ENCODE peak calls at places on chromosomes 3 and 15, in four cellular contexts. V is H9, X is bronchial epithelial cell, Z is neural progenitor cell. F is an unnamed sample.

GRCh38 chr3:112605285-112605684 is 35.7 kb downstream of the CCDC80 start:
- DNase-seq in V (no peak), X (no peak), Z (no peak), F (no peak)

GRCh38 chr3:108099203-108099602 is 8.4 kb upstream of the CD47 start:
- DNase-seq in V (no peak), X (no peak), Z (peak; percentile 23), F (no peak)

GRCh38 chr15:69474846-69475455 is 22.3 kb downstream of the RPLP1 start:
- DNase-seq in V (no peak), X (no peak), Z (no peak), F (no peak)

GRCh38 chr3:17740703-17741102 is 1.7 kb downstream of the TBC1D5 start:
- DNase-seq in V (no peak), X (peak; percentile 93), Z (no peak), F (peak; percentile 61)

GRCh38 chr3:53238051-53238850 is 17.6 kb downstream of the TKT start:
- DNase-seq in V (no peak), X (peak; percentile 92), Z (no peak), F (no peak)

GRCh38 chr3:158489181-158489580 is 81.8 kb upstream of the MLF1 start:
- DNase-seq in V (no peak), X (no peak), Z (no peak), F (no peak)

GRCh38 chr3:187196573-187197094 is 652 bp upstream of the RTP1 start:
- DNase-seq in V (no peak), X (peak; percentile 86), Z (no peak), F (no peak)

GRCh38 chr3:152376351-152377183 is 107.8 kb downstream of the MBNL1 start:
- DNase-seq in V (no peak), X (no peak), Z (no peak), F (no peak)

GRCh38 chr3:107013606-107014005 is 363.6 kb upstream of the CCDC54 start:
- DNase-seq in V (no peak), X (no peak), Z (no peak), F (no peak)

GRCh38 chr3:185900228-185900627 is 37.6 kb downstream of the TRA2B start:
- DNase-seq in V (no peak), X (peak; percentile 96), Z (no peak), F (peak; percentile 89)

GRCh38 chr15:40285151-40285898 is 2.5 kb upstream of the ANKRD63 start:
- DNase-seq in V (no peak), X (no peak), Z (no peak), F (no peak)

GRCh38 chr15:40286061-40286532 is 3.2 kb upstream of the ANKRD63 start:
- DNase-seq in V (no peak), X (no peak), Z (no peak), F (no peak)

GRCh38 chr15:40289140-40289775 is 6.4 kb upstream of the ANKRD63 start:
- DNase-seq in V (no peak), X (no peak), Z (no peak), F (no peak)

GRCh38 chr15:40287968-40288367 is 5.1 kb upstream of the ANKRD63 start:
- DNase-seq in V (no peak), X (no peak), Z (no peak), F (no peak)

GRCh38 chr15:40286794-40287193 is 3.9 kb upstream of the ANKRD63 start:
- DNase-seq in V (no peak), X (no peak), Z (no peak), F (no peak)
- H3K27me3 ChIP-seq in V (peaks cover 23% of the 10 kb centered on the region), X (peaks cover 13% of the 10 kb centered on the region), Z (peaks cover 100% of the 10 kb centered on the region), F (no peaks in the 10 kb centered on the region)

DNA sequence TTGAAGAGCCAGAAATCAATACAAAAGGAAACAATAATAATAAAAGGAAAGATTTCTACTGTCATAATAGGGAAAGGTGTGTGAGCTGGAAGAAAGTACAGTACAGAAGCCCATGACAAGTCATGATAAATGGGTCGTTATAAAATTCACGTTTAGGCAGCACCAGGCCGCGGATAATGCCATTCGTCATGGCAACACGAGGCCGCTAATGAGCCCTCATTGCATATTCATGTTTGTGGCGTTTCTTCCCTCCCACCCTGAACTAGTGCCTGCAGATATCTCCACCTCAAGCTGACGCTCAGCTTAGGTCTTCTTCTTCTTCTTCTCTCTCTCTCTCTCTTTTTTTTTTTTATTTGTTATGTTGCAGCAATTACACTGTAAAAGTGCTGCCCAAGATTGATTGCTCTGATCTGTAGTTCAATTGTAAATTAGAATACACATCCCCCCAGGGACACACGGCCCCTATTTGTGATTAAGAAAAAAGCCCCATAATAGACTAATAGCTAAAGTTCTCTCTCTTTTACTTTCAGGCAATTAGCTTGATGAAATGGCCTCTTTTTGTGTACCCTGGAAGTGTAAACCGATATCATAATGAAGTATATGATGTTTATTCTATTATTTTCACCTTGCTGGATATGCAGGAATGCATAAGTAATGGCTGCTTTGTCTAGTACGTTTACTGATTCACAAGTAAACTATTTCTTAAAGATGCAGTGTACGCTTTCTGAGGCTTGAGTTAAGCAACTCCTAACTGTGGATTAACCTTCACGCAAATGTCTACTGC is 61.9 kb upstream of the NR2F2 start:
- DNase-seq in V (no peak), X (peak; percentile 80), Z (no peak), F (no peak)
- H3K27me3 ChIP-seq in V (no peaks in the 10 kb centered on the region), X (no peaks in the 10 kb centered on the region), Z (no peaks in the 10 kb centered on the region), F (no peaks in the 10 kb centered on the region)

GRCh38 chr15:47517737-47518136 is 199.6 kb upstream of the SEMA6D start:
- DNase-seq in V (no peak), X (no peak), Z (no peak), F (no peak)

GRCh38 chr15:47514251-47514652 is 203.1 kb upstream of the SEMA6D start:
- DNase-seq in V (no peak), X (peak; percentile 84), Z (no peak), F (no peak)

GRCh38 chr15:47511241-47511640 is 206.1 kb upstream of the SEMA6D start:
- DNase-seq in V (no peak), X (no peak), Z (no peak), F (no peak)

GRCh38 chr15:47513496-47513895 is 203.8 kb upstream of the SEMA6D start:
- DNase-seq in V (no peak), X (no peak), Z (no peak), F (no peak)

GRCh38 chr15:47516576-47517371 is 200.5 kb upstream of the SEMA6D start:
- DNase-seq in V (no peak), X (peak; percentile 75), Z (no peak), F (no peak)
- H3K27me3 ChIP-seq in V (no peaks in the 10 kb centered on the region), X (no peaks in the 10 kb centered on the region), Z (no peaks in the 10 kb centered on the region), F (no peaks in the 10 kb centered on the region)

DNA sequence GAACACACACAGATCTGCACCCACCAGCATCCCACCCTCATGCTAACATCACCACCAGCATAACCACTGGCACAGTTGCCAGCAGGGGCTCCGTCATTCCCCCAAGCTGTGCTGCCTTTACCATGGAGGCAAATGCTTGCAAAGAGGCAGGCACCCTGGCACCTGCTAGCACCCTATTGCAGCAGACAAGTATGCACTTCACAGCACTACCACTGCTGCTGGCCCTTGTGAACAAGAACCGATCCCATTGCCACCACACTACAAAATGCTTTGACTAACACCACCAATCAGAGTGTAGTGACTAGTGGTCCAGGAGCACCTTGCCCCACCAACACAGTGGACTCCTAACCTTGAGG is 862.2 kb upstream of the DPPA4 start:
- DNase-seq in V (no peak), X (no peak), Z (no peak), F (no peak)
- H3K27me3 ChIP-seq in V (no peaks in the 10 kb centered on the region), X (no peaks in the 10 kb centered on the region), Z (no peaks in the 10 kb centered on the region), F (no peaks in the 10 kb centered on the region)

F was measured in Panc1.